ENCODE peak calls at places on chromosomes 13 and 19, in nine cellular contexts. Y is central memory CD8-positive, alpha-beta T cell; X is nucleus accumbens; O is T-helper 17 cell; B is RWPE2; F is HEK293T; R is amniotic stem cell; D is activated T-helper 1 cell treated with Interleukin-2 at 50 U/mL for 16 hours; N is activated T-helper 9 cell treated with anti-CD3 and anti-CD28 coated beads, Interleukin-2, amount 50 U/mL, for 16 hours. J is an unnamed sample.
A peak's percentile ranks its signal among the peaks of the same experiment; 100 is the strongest.

GRCh38 chr19:3536429-3537100 is 2.4 kb upstream of the TEKTIP1 start:
- DNase-seq in Y (no peak), X (no peak), O (no peak), B (no peak), F (no peak), R (no peak), D (no peak), N (no peak), J (peak; percentile 61)

GRCh38 chr19:35702223-35703012 is 1.9 kb upstream of the ZBTB32 start:
- DNase-seq in Y (peak; percentile 72), X (peak; percentile 90), O (peak; percentile 89), B (peak; percentile 95), F (peak; percentile 94), R (peak; percentile 86), D (peak; percentile 86), N (peak; percentile 88), J (peak; percentile 99)

GRCh38 chr13:23628765-23629565 is 58.8 kb downstream of the TNFRSF19 start:
- DNase-seq in Y (no peak), X (no peak), O (no peak), B (no peak), F (no peak), R (no peak), D (no peak), N (no peak), J (no peak)

GRCh38 chr13:23766199-23766771 is 122.9 kb downstream of the MIPEP start:
- DNase-seq in Y (no peak), X (no peak), O (no peak), B (no peak), F (no peak), R (no peak), D (no peak), N (no peak), J (no peak)

GRCh38 chr19:47767349-47767748 is 11.2 kb upstream of the SELENOW start:
- DNase-seq in Y (no peak), X (no peak), O (no peak), B (no peak), F (no peak), R (no peak), D (no peak), N (no peak), J (no peak)

GRCh38 chr13:32537580-32538233 is 888 bp downstream of the N4BP2L2 start:
- DNase-seq in Y (no peak), X (no peak), O (peak; percentile 20), B (no peak), F (no peak), R (no peak), D (peak; percentile 7), N (peak; percentile 33), J (peak; percentile 50)

GRCh38 chr19:39918183-39918651 is 16.2 kb downstream of the FCGBP start:
- DNase-seq in Y (no peak), X (no peak), O (no peak), B (no peak), F (no peak), R (no peak), D (no peak), N (no peak), J (no peak)

GRCh38 chr13:73656863-73657262 is 477.3 kb downstream of the KLF12 start:
- DNase-seq in Y (no peak), X (no peak), O (no peak), B (no peak), F (no peak), R (no peak), D (no peak), N (no peak), J (no peak)

GRCh38 chr19:10863107-10863700 is 8.1 kb upstream of the CARM1 start:
- DNase-seq in Y (no peak), X (no peak), O (no peak), B (no peak), F (no peak), R (no peak), D (no peak), N (no peak), J (no peak)

GRCh38 chr19:13842294-13843103 is 34.4 kb upstream of the NANOS3 start:
- DNase-seq in Y (peak; percentile 69), X (no peak), O (peak; percentile 78), B (no peak), F (no peak), R (no peak), D (peak; percentile 56), N (peak; percentile 59), J (peak; percentile 56)

GRCh38 chr13:113664751-113665581 is 2.1 kb upstream of the GRK1 start:
- DNase-seq in Y (no peak), X (no peak), O (no peak), B (peak; percentile 39), F (no peak), R (no peak), D (no peak), N (no peak), J (no peak)

GRCh38 chr19:5293607-5294089 is 47.0 kb downstream of the PTPRS start:
- DNase-seq in Y (no peak), X (no peak), O (no peak), B (no peak), F (peak; percentile 60), R (peak; percentile 33), D (no peak), N (no peak), J (peak; percentile 5)

GRCh38 chr19:44585371-44586141 is 27.8 kb upstream of the IGSF23 start:
- DNase-seq in Y (no peak), X (no peak), O (no peak), B (no peak), F (no peak), R (peak; percentile 8), D (no peak), N (no peak), J (no peak)

GRCh38 chr19:5967994-5968430 is 9.9 kb downstream of the RANBP3 start:
- DNase-seq in Y (no peak), X (peak; percentile 18), O (peak; percentile 39), B (no peak), F (peak; percentile 82), R (peak; percentile 35), D (peak; percentile 34), N (peak; percentile 26), J (peak; percentile 79)

GRCh38 chr19:788821-789472 is 8.3 kb upstream of the PTBP1 start:
- DNase-seq in Y (no peak), X (no peak), O (no peak), B (no peak), F (no peak), R (no peak), D (no peak), N (no peak), J (no peak)

GRCh38 chr13:98325724-98326123 is 148.7 kb upstream of the RNF113B start:
- DNase-seq in Y (no peak), X (no peak), O (no peak), B (no peak), F (no peak), R (no peak), D (no peak), N (no peak), J (no peak)

J was measured in midbrain.